ENCODE peak calls at places on chromosomes 6 and 20, in six cellular contexts. One of them, this sample, is unnamed.

GRCh38 chr6:90168693-90169131 is 127.9 kb downstream of the BACH2 start:
- DNase-seq in epithelial cell of esophagus: peak; percentile 76
- DNase-seq in CD8-positive, alpha-beta T cell: no peak
- DNase-seq in AG04450: peak; percentile 27
- DNase-seq in B cell: no peak
- DNase-seq in brain microvascular endothelial cell: peak; percentile 3
- DNase-seq in this sample: no peak

GRCh38 chr6:71855406-71855805 is 30.9 kb upstream of the RIMS1 start:
- DNase-seq in brain microvascular endothelial cell: no peak
- DNase-seq in B cell: no peak
- DNase-seq in AG04450: no peak
- DNase-seq in epithelial cell of esophagus: peak; percentile 16
- DNase-seq in CD8-positive, alpha-beta T cell: no peak
- DNase-seq in this sample: no peak

GRCh38 chr20:62215020-62215990 is 4.8 kb downstream of the HRH3 start:
- DNase-seq in brain microvascular endothelial cell: no peak
- DNase-seq in AG04450: no peak
- DNase-seq in epithelial cell of esophagus: no peak
- DNase-seq in CD8-positive, alpha-beta T cell: no peak
- DNase-seq in B cell: no peak
- DNase-seq in this sample: no peak

GRCh38 chr6:63643862-63644261 is 8.3 kb downstream of the PHF3 start:
- DNase-seq in B cell: peak; percentile 22
- DNase-seq in brain microvascular endothelial cell: peak; percentile 15
- DNase-seq in epithelial cell of esophagus: no peak
- DNase-seq in CD8-positive, alpha-beta T cell: no peak
- DNase-seq in AG04450: no peak
- DNase-seq in this sample: no peak

GRCh38 chr6:159608961-159609673 is 83.9 kb downstream of the SOD2 start:
- DNase-seq in B cell: peak; percentile 28
- DNase-seq in brain microvascular endothelial cell: peak; percentile 30
- DNase-seq in CD8-positive, alpha-beta T cell: no peak
- DNase-seq in epithelial cell of esophagus: peak; percentile 66
- DNase-seq in AG04450: no peak
- DNase-seq in this sample: no peak

GRCh38 chr6:45881705-45882435 is 133.8 kb downstream of the CLIC5 start:
- DNase-seq in epithelial cell of esophagus: no peak
- DNase-seq in CD8-positive, alpha-beta T cell: no peak
- DNase-seq in B cell: no peak
- DNase-seq in AG04450: no peak
- DNase-seq in brain microvascular endothelial cell: no peak
- DNase-seq in this sample: no peak

GRCh38 chr6:1719922-1720321 is 110.2 kb downstream of the FOXC1 start:
- DNase-seq in epithelial cell of esophagus: no peak
- DNase-seq in brain microvascular endothelial cell: no peak
- DNase-seq in CD8-positive, alpha-beta T cell: no peak
- DNase-seq in B cell: no peak
- DNase-seq in AG04450: no peak
- DNase-seq in this sample: no peak

GRCh38 chr6:56571605-56572004 is 71.1 kb downstream of the DST start:
- DNase-seq in B cell: no peak
- DNase-seq in AG04450: no peak
- DNase-seq in CD8-positive, alpha-beta T cell: no peak
- DNase-seq in epithelial cell of esophagus: no peak
- DNase-seq in brain microvascular endothelial cell: no peak
- DNase-seq in this sample: no peak

GRCh38 chr20:51467971-51468626 is 74.4 kb downstream of the NFATC2 start:
- DNase-seq in brain microvascular endothelial cell: no peak
- DNase-seq in CD8-positive, alpha-beta T cell: no peak
- DNase-seq in epithelial cell of esophagus: no peak
- DNase-seq in AG04450: no peak
- DNase-seq in B cell: no peak
- DNase-seq in this sample: no peak

GRCh38 chr20:9202440-9203080 is 133.7 kb downstream of the PLCB4 start:
- DNase-seq in CD8-positive, alpha-beta T cell: no peak
- DNase-seq in epithelial cell of esophagus: no peak
- DNase-seq in B cell: no peak
- DNase-seq in brain microvascular endothelial cell: peak; percentile 5
- DNase-seq in AG04450: no peak
- DNase-seq in this sample: no peak

GRCh38 chr6:24547243-24547642 is 52.5 kb downstream of the ALDH5A1 start:
- DNase-seq in AG04450: no peak
- DNase-seq in epithelial cell of esophagus: peak; percentile 18
- DNase-seq in brain microvascular endothelial cell: no peak
- DNase-seq in B cell: peak; percentile 57
- DNase-seq in CD8-positive, alpha-beta T cell: peak; percentile 36
- DNase-seq in this sample: no peak
- TF ChIP-seq CTCF in AG04450: no peak
- TF ChIP-seq CTCF in epithelial cell of esophagus: peak; percentile 7
- TF ChIP-seq CTCF in brain microvascular endothelial cell: peak; percentile 5
- TF ChIP-seq CTCF in B cell: no peak
- TF ChIP-seq CTCF in CD8-positive, alpha-beta T cell: no peak
- TF ChIP-seq CTCF in this sample: no peak

DNA sequence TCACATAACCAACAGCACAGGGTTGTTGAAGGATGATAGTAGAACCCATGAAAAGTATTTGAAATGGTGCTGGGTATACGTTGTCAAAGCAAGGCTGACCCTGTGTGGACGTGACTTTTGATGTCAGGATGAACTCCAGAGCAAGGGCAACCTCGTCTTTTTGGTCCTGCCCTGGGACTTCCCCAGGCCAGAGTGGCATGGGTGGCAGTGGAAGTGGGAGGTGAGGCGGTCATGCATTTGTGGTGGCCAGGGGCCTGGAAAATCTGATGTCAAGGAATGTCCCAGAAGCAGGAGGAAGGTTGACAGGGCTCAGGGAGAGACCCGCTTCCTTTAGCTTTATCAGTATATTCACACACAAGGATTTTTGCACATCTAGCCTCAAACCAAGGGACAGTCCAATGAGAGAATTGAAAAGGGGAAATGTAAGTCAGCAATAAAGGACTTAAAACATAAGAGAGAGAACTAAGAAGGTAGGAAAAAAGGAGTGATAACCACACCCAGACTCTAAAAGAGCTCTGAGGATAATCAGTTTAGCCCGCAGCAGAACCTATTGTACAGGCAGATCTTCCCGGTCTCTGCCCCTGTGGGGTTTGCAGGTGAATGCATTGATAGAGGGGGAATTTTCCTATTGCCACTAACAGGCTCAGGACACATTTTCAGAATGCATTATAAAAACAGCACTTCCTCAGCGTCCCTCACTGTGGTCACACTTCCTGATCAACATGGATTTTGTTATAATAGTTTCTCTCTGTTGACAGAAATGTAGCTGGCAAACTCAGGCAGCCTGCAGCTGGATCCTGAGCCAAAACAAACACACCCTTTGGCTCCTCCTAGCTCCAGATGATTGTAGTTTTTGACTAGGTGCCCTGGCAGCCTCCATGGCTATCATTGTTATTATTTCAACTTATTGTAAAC is 98.7 kb upstream of the HDGFL1 start:
- DNase-seq in AG04450: no peak
- DNase-seq in B cell: no peak
- DNase-seq in brain microvascular endothelial cell: peak; percentile 60
- DNase-seq in epithelial cell of esophagus: peak; percentile 66
- DNase-seq in CD8-positive, alpha-beta T cell: no peak
- DNase-seq in this sample: no peak
- TF ChIP-seq CTCF in AG04450: no peak
- TF ChIP-seq CTCF in B cell: no peak
- TF ChIP-seq CTCF in brain microvascular endothelial cell: peak; percentile 38
- TF ChIP-seq CTCF in epithelial cell of esophagus: peak; percentile 48
- TF ChIP-seq CTCF in CD8-positive, alpha-beta T cell: no peak
- TF ChIP-seq CTCF in this sample: peak; percentile 31

DNA sequence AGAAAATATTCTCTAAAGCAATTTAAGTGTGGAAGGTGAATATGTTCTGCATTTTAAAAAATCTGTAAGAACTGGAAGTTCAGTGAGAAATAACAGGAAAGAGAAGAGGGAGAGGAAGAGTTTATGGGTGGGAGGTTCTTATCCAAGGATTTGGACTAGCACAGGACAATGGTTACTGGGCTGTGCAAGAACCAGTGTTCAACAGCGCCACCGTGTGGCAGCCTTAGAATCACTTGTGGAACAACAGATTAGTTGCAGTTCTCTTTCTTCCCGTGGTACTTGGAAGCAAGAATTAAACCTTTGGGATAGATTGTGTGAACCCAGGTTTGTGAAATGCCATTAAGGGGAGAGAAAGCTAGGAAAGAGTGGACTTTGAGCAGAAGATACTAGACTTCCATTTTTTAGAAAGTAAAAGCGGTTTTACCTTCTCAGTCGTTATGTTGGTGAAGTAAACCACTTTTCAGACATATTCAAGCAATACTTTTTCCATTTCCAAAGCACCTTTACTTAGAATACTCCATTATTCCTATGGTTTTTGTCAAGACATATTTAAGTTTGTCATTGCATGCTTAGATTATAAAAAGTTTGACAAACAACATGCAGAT is 436.7 kb downstream of the RNF144B start:
- DNase-seq in B cell: peak; percentile 11
- DNase-seq in brain microvascular endothelial cell: peak; percentile 19
- DNase-seq in epithelial cell of esophagus: peak; percentile 59
- DNase-seq in AG04450: no peak
- DNase-seq in CD8-positive, alpha-beta T cell: no peak
- DNase-seq in this sample: no peak
- TF ChIP-seq CTCF in B cell: peak; percentile 62
- TF ChIP-seq CTCF in brain microvascular endothelial cell: peak; percentile 72
- TF ChIP-seq CTCF in epithelial cell of esophagus: peak; percentile 66
- TF ChIP-seq CTCF in AG04450: peak; percentile 44
- TF ChIP-seq CTCF in CD8-positive, alpha-beta T cell: peak; percentile 43
- TF ChIP-seq CTCF in this sample: peak; percentile 60

DNA sequence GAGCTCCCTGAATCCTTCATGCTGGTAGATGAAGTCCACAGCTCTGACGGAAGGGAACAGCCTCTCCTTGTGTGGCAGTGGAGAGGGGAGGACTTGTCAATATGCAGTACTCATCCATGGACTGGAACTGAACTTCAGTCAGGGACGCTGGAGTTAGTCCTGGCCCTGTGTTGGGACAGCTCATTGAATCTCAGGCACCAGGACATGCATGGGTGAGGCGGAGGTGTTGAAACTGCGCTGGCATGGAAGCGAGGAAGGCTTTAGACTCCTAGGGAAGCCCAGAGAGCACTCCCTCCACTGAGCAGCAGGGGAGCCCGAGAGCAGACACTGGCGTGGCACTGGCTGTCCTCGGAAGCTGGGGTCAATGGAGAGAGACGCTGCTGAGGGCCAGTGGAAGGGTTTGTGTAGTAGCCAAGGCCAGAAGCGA is 161.3 kb upstream of the GGTLC1 start:
- DNase-seq in brain microvascular endothelial cell: no peak
- DNase-seq in AG04450: no peak
- DNase-seq in CD8-positive, alpha-beta T cell: no peak
- DNase-seq in epithelial cell of esophagus: no peak
- DNase-seq in B cell: no peak
- DNase-seq in this sample: peak; percentile 41
- TF ChIP-seq CTCF in brain microvascular endothelial cell: peak; percentile 63
- TF ChIP-seq CTCF in AG04450: peak; percentile 50
- TF ChIP-seq CTCF in CD8-positive, alpha-beta T cell: no peak
- TF ChIP-seq CTCF in epithelial cell of esophagus: peak; percentile 57
- TF ChIP-seq CTCF in B cell: no peak
- TF ChIP-seq CTCF in this sample: peak; percentile 66

GRCh38 chr6:43952746-43953145 is 174.5 kb downstream of the MRPL14 start:
- DNase-seq in brain microvascular endothelial cell: no peak
- DNase-seq in CD8-positive, alpha-beta T cell: no peak
- DNase-seq in B cell: no peak
- DNase-seq in AG04450: no peak
- DNase-seq in epithelial cell of esophagus: no peak
- DNase-seq in this sample: no peak

GRCh38 chr6:43950206-43950605 is 177.0 kb downstream of the MRPL14 start:
- DNase-seq in epithelial cell of esophagus: no peak
- DNase-seq in CD8-positive, alpha-beta T cell: no peak
- DNase-seq in brain microvascular endothelial cell: no peak
- DNase-seq in B cell: no peak
- DNase-seq in AG04450: no peak
- DNase-seq in this sample: no peak

GRCh38 chr6:43951756-43952675 is 175.2 kb downstream of the MRPL14 start:
- DNase-seq in B cell: no peak
- DNase-seq in AG04450: no peak
- DNase-seq in CD8-positive, alpha-beta T cell: no peak
- DNase-seq in epithelial cell of esophagus: no peak
- DNase-seq in brain microvascular endothelial cell: no peak
- DNase-seq in this sample: no peak

GRCh38 chr6:43950731-43951062 is 176.6 kb downstream of the MRPL14 start:
- DNase-seq in brain microvascular endothelial cell: no peak
- DNase-seq in B cell: no peak
- DNase-seq in epithelial cell of esophagus: no peak
- DNase-seq in AG04450: no peak
- DNase-seq in CD8-positive, alpha-beta T cell: no peak
- DNase-seq in this sample: no peak

GRCh38 chr6:43951063-43951755 is 176.0 kb downstream of the MRPL14 start:
- DNase-seq in brain microvascular endothelial cell: no peak
- DNase-seq in CD8-positive, alpha-beta T cell: no peak
- DNase-seq in B cell: no peak
- DNase-seq in epithelial cell of esophagus: no peak
- DNase-seq in AG04450: no peak
- DNase-seq in this sample: peak; percentile 59
- TF ChIP-seq CTCF in brain microvascular endothelial cell: peak; percentile 61
- TF ChIP-seq CTCF in CD8-positive, alpha-beta T cell: no peak
- TF ChIP-seq CTCF in B cell: no peak
- TF ChIP-seq CTCF in epithelial cell of esophagus: peak; percentile 7
- TF ChIP-seq CTCF in AG04450: peak; percentile 37
- TF ChIP-seq CTCF in this sample: peak; percentile 78

This sample was measured in progenitor cell of endocrine pancreas.